ENCODE peak calls at places on chromosomes 3 and 15, in seven cellular contexts. C is spleen; H is stimulated activated naive CD4-positive, alpha-beta T cell; X is RPMI7951; N is activated T-cell treated with anti-CD3 and anti-CD28 coated beads, Interleukin-2, amount 50 U/mL, for 1 hour; U is AG08395; B is EL. S is an unnamed sample.

GRCh38 chr15:92817339-92817886 is 82.7 kb upstream of the CHD2 start:
- DNase-seq in C (no peak), H (no peak), X (no peak), N (no peak), U (no peak), B (no peak), S (no peak)

GRCh38 chr3:108883373-108883772 is 60.8 kb downstream of the TRAT1 start:
- DNase-seq in C (no peak), H (no peak), X (no peak), N (no peak), U (no peak), B (no peak), S (no peak)

GRCh38 chr3:45596290-45596791 is 1.8 kb downstream of the LIMD1 start:
- DNase-seq in C (peak), H (no peak), X (no peak), N (no peak), U (no peak), B (no peak), S (peak)

GRCh38 chr3:190166948-190167347 is 46.3 kb upstream of the P3H2 start:
- DNase-seq in C (no peak), H (no peak), X (no peak), N (no peak), U (no peak), B (no peak), S (no peak)

GRCh38 chr3:47404955-47405790 is 24.4 kb downstream of the PTPN23 start:
- DNase-seq in C (no peak), H (no peak), X (peak), N (no peak), U (peak), B (no peak), S (no peak)

GRCh38 chr3:122902326-122902725 is 107.5 kb downstream of the SLC49A4 start:
- DNase-seq in C (no peak), H (no peak), X (peak), N (no peak), U (no peak), B (peak), S (no peak)

GRCh38 chr15:94327356-94327936 is 96.1 kb downstream of the MCTP2 start:
- DNase-seq in C (no peak), H (no peak), X (peak), N (no peak), U (peak), B (peak), S (no peak)

GRCh38 chr15:59594493-59594942 is 17.1 kb upstream of the GCNT3 start:
- DNase-seq in C (no peak), H (no peak), X (peak), N (no peak), U (peak), B (peak), S (no peak)

GRCh38 chr3:64496786-64497560 is 190.8 kb downstream of the ADAMTS9 start:
- DNase-seq in C (no peak), H (no peak), X (no peak), N (no peak), U (no peak), B (no peak), S (no peak)

GRCh38 chr3:170726976-170727661 is 141.2 kb upstream of the SLC7A14 start:
- DNase-seq in C (no peak), H (no peak), X (peak), N (no peak), U (peak), B (peak), S (no peak)

GRCh38 chr3:49244589-49245205 is 32.3 kb downstream of the C3orf62 start:
- DNase-seq in C (no peak), H (no peak), X (peak), N (no peak), U (no peak), B (peak), S (peak)

GRCh38 chr3:17014286-17014685 is 129.5 kb downstream of the PLCL2 start:
- DNase-seq in C (no peak), H (no peak), X (no peak), N (no peak), U (no peak), B (no peak), S (no peak)

GRCh38 chr3:197533396-197534347 is 22.1 kb downstream of the BDH1 start:
- DNase-seq in C (peak), H (no peak), X (no peak), N (no peak), U (no peak), B (no peak), S (no peak)

S was measured in CD14-positive monocyte.